ENCODE peak calls at places on chromosomes 5 and 9, in eight cellular contexts. C is testis, Y is Calu3, J is AG09309, D is IMR-90, K is cardiac muscle cell, E is tibial artery, O is neural crest cell. A is an unnamed sample.

GRCh38 chr9:83304686-83305085 is 233.5 kb downstream of the FRMD3 start:
- DNase-seq in J (peak; percentile 71), C (peak; percentile 85), O (no peak), K (no peak), Y (no peak), D (peak; percentile 37), E (peak; percentile 84), A (no peak)

GRCh38 chr9:122029898-122030297 is 63.2 kb downstream of the TTLL11 start:
- DNase-seq in K (no peak), C (no peak), D (no peak), E (no peak), Y (no peak), O (no peak), J (no peak), A (no peak)

GRCh38 chr5:67268233-67269011 is 71.8 kb upstream of the CD180 start:
- DNase-seq in J (peak; percentile 88), K (no peak), E (peak; percentile 86), C (peak; percentile 89), O (peak; percentile 30), D (peak; percentile 95), Y (no peak), A (no peak)

GRCh38 chr5:59598547-59598874 is 295.0 kb downstream of the PDE4D start:
- DNase-seq in O (no peak), C (no peak), E (no peak), D (no peak), K (no peak), J (no peak), Y (no peak), A (no peak)

GRCh38 chr9:19493174-19493811 is 84.5 kb downstream of the ACER2 start:
- DNase-seq in J (peak; percentile 54), D (peak; percentile 78), C (peak; percentile 58), O (peak; percentile 62), E (peak; percentile 33), Y (peak; percentile 34), K (peak; percentile 72), A (peak; percentile 32)

GRCh38 chr5:83925952-83926351 is 205.3 kb upstream of the HAPLN1 start:
- DNase-seq in D (peak; percentile 32), K (peak; percentile 51), C (no peak), J (no peak), E (no peak), Y (no peak), O (no peak), A (no peak)

GRCh38 chr5:66209350-66209749 is 65.2 kb downstream of the SREK1 start:
- DNase-seq in C (no peak), O (no peak), D (no peak), Y (peak; percentile 94), K (no peak), J (no peak), E (no peak), A (no peak)

GRCh38 chr9:89676281-89676680 is 71.5 kb downstream of the GADD45G start:
- DNase-seq in C (no peak), J (no peak), Y (no peak), D (no peak), O (peak; percentile 31), E (no peak), K (no peak), A (no peak)

GRCh38 chr9:104961238-104961637 is 33.3 kb upstream of the ABCA1 start:
- DNase-seq in D (peak; percentile 83), O (no peak), Y (peak; percentile 10), E (no peak), C (no peak), J (no peak), K (no peak), A (no peak)

GRCh38 chr5:133757396-133757795 is 145.1 kb upstream of the FSTL4 start:
- DNase-seq in D (no peak), O (no peak), J (no peak), C (no peak), Y (no peak), E (no peak), K (no peak), A (no peak)

GRCh38 chr9:119370816-119371215 is 1.6 kb upstream of the BRINP1 start:
- DNase-seq in E (no peak), J (no peak), D (peak; percentile 1), K (peak; percentile 88), C (peak; percentile 71), O (peak; percentile 75), Y (no peak), A (peak; percentile 70)

GRCh38 chr9:97507585-97507984 is 6.1 kb downstream of the TMOD1 start:
- DNase-seq in Y (no peak), E (no peak), C (no peak), D (no peak), J (no peak), K (no peak), O (no peak), A (no peak)

GRCh38 chr5:175444060-175444904 is at the start of gene DRD1:
- DNase-seq in K (peak; percentile 78), O (peak; percentile 66), C (peak; percentile 37), E (no peak), J (no peak), Y (peak; percentile 79), D (peak; percentile 21), A (peak; percentile 64)

GRCh38 chr5:31678180-31678579 is 39.2 kb downstream of the PDZD2 start:
- DNase-seq in E (no peak), C (peak; percentile 82), K (no peak), J (no peak), O (no peak), D (no peak), Y (no peak), A (no peak)

GRCh38 chr5:176846335-176847140 is 36.2 kb downstream of the UNC5A start:
- DNase-seq in Y (no peak), C (no peak), O (no peak), J (no peak), D (no peak), E (no peak), K (no peak), A (no peak)

DNA sequence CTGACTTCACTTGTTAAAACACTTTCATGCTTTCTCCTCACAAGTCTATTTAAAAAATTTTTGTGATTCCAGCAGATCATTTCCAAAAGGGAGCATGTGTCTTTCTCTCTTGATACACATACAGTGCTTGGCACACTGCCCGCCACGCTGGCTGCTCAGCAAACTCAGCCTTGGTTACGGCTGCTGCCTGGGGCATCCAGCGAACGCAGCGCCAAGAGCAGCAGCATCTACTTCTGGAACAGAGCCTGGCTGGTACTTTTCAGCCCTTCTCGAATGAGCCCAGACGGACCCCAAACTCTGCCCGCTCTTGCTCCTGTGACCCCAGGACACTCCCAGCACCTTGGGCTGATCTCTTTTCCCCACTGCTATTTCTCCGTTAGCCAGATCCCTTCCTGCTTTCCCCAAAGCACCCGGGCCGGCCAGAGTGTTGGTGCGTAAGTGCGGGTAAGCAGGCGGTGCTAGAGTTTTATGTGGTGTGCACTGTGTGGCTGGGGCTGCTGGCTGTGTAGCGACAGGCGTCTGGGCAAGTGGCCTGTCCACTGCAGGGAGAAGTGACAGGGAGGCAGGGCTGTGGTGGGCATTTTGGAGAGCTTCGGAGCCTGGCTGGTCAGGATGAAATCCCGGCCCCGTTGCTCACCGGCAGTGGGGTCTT is 73.2 kb downstream of the SH3PXD2B start:
- DNase-seq in K (no peak), E (peak; percentile 81), O (no peak), J (no peak), D (peak; percentile 74), C (peak; percentile 87), Y (no peak), A (no peak)
- TF ChIP-seq CTCF in K (no peak), E (no peak), O (no peak), J (no peak), D (no peak), C (no peak), Y (no peak), A (no peak)

GRCh38 chr5:36214434-36214833 is 27.3 kb downstream of the NADK2 start:
- DNase-seq in J (no peak), Y (no peak), D (no peak), C (no peak), E (no peak), K (no peak), O (no peak), A (no peak)
- TF ChIP-seq CTCF in J (no peak), Y (no peak), D (peak; percentile 30), C (no peak), E (peak; percentile 5), K (no peak), O (no peak), A (peak; percentile 11)

DNA sequence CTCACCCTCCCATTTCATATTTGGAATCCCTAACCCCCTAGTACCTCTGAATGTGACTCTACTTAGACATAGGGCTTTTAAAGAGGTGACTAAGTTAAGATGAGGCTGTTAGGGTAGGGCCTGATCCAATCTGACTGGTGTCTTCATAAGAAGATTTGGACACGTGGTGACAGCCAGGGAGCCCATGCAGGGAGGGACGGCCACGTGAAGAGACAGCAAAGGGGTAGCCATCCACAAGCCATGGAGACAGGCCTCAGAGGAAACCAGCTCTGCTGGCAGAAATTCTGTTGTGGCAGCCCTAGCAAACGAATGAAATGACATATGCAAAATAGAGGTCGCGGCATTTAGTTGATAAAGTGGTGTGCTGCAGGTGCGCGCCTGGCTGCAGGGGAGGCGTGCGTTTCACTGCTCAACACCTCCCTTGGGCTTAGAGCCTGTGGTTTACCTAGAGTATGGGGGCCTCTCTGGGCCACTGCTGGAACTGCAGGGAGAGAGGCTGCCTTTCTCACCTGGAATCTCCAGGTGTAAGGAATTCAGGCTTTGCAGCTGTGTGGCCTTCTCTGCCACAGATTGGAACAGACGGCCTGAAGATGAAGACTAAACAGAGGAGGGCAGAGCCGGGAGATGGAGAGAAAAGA is 7.1 kb upstream of the AFAP1L1 start:
- DNase-seq in J (no peak), E (no peak), C (no peak), O (no peak), Y (peak; percentile 84), K (peak; percentile 57), D (no peak), A (peak; percentile 54)
- TF ChIP-seq CTCF in J (peak; percentile 47), E (peak; percentile 7), C (no peak), O (peak; percentile 69), Y (peak; percentile 86), K (peak; percentile 29), D (peak; percentile 34), A (peak; percentile 83)

GRCh38 chr9:69745716-69746538 is 13.9 kb downstream of the PTAR1 start:
- DNase-seq in E (no peak), J (no peak), Y (no peak), D (peak; percentile 47), O (no peak), C (no peak), K (no peak), A (no peak)
- TF ChIP-seq CTCF in E (no peak), J (peak; percentile 54), Y (no peak), D (peak; percentile 49), O (peak; percentile 33), C (no peak), K (peak; percentile 37), A (no peak)

A was measured in progenitor cell of endocrine pancreas.